ENCODE peak calls at places on chromosomes 16 and 17, in five cellular contexts. X is esophagus squamous epithelium, F is BE2C, R is mesothelial cell of epicardium, N is HL-60. J is an unnamed sample.

GRCh38 chr16:87360862-87361610 is 22.5 kb downstream of the FBXO31 start:
- DNase-seq in X (no peak), F (no peak), R (no peak), N (no peak), J (no peak)

GRCh38 chr17:7552621-7553051 is 3.8 kb downstream of the TNFSF12 start:
- DNase-seq in X (no peak), F (no peak), R (no peak), N (peak), J (no peak)

GRCh38 chr16:70430667-70431536 is 8.0 kb downstream of the ST3GAL2 start:
- DNase-seq in X (no peak), F (no peak), R (no peak), N (peak), J (no peak)

GRCh38 chr17:81026266-81027036 is 8.5 kb upstream of the BAIAP2 start:
- DNase-seq in X (no peak), F (no peak), R (no peak), N (no peak), J (no peak)

GRCh38 chr17:47066841-47067682 is 88.0 kb upstream of the RPRML start:
- DNase-seq in X (peak), F (peak), R (peak), N (peak), J (peak)

GRCh38 chr16:11079657-11080187 is 135.4 kb downstream of the CLEC16A start:
- DNase-seq in X (no peak), F (no peak), R (no peak), N (no peak), J (no peak)

GRCh38 chr16:17938546-17938945 is 398.0 kb downstream of the NPIPA8 start:
- DNase-seq in X (no peak), F (no peak), R (no peak), N (no peak), J (no peak)

GRCh38 chr16:66159987-66160386 is 206.5 kb upstream of the CDH5 start:
- DNase-seq in X (no peak), F (no peak), R (no peak), N (no peak), J (no peak)

GRCh38 chr17:80844418-80844990 is 147.1 kb upstream of the CHMP6 start:
- DNase-seq in X (no peak), F (no peak), R (no peak), N (no peak), J (no peak)

GRCh38 chr16:57471852-57472664 is 9.6 kb downstream of the POLR2C start:
- DNase-seq in X (no peak), F (peak), R (no peak), N (no peak), J (no peak)

GRCh38 chr17:77796201-77796860 is 162.2 kb upstream of the TNRC6C start:
- DNase-seq in X (no peak), F (no peak), R (no peak), N (no peak), J (no peak)
- TF ChIP-seq CTCF in X (no peak), F (no peak), R (no peak), N (no peak), J (no peak)

GRCh38 chr17:58541249-58541648 is 26.8 kb upstream of the MTMR4 start:
- DNase-seq in X (no peak), F (no peak), R (no peak), N (no peak), J (no peak)
- TF ChIP-seq CTCF in X (no peak), F (peak), R (no peak), N (peak), J (no peak)

GRCh38 chr16:73565925-73566324 is 518.0 kb upstream of the ZFHX3 start:
- DNase-seq in X (no peak), F (no peak), R (no peak), N (no peak), J (no peak)
- TF ChIP-seq CTCF in X (no peak), F (no peak), R (no peak), N (no peak), J (no peak)

GRCh38 chr17:10635290-10635689 is 21.8 kb downstream of the MYH3 start:
- DNase-seq in X (no peak), F (no peak), R (no peak), N (no peak), J (no peak)
- TF ChIP-seq CTCF in X (no peak), F (no peak), R (no peak), N (no peak), J (no peak)

DNA sequence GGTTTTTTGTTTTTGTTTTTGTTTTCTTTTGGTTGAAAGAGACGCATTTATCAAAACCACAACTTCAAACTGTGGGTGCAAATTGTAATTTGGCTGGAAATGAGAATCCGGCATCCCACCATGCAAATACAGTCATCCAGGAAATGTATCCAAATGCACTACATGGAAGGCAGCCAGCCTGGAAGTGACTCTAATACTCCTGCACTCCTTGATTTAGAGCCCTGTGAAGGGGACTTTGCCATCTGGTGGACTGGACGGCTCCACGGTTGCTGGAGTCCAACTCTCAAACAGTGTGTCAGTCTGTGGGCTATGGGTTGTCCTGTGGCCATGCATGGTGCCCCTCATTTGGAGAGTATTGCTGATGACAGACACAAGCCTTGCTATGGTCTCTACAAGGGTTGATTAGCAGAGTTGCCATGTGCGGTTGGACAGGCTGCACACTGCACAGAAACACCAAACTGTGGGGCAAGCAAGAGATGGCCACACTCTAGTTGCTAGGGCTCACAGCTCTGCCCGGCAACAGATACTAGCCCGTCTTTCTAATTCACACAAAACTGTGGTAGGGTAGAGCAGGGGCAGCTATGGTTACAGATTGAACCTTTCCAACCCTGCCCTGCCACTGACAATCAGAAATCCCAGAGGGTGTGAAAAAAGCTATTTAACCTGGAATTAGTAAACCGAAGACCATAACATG is 62.4 kb downstream of the VAT1L start:
- DNase-seq in X (no peak), F (no peak), R (no peak), N (no peak), J (no peak)
- TF ChIP-seq CTCF in X (no peak), F (no peak), R (no peak), N (no peak), J (no peak)